ENCODE peak calls at places on chromosome 9, in four cellular contexts. I is WTC11, K is uterus, T is pancreas. R is an unnamed sample.

GRCh38 chr9:68970150-68970549 is 43.8 kb downstream of the PRKACG start:
- DNase-seq in I (no peak), K (no peak), T (no peak), R (no peak)

GRCh38 chr9:130366072-130366471 is 78.7 kb upstream of the ASS1 start:
- DNase-seq in I (no peak), K (no peak), T (no peak), R (no peak)

GRCh38 chr9:108694191-108694590 is 161.6 kb downstream of the ACTL7B start:
- DNase-seq in I (no peak), K (no peak), T (no peak), R (no peak)

GRCh38 chr9:131624636-131625241 is 79.4 kb downstream of the PRRT1B start:
- DNase-seq in I (no peak), K (no peak), T (no peak), R (peak; percentile 90)

GRCh38 chr9:29625292-29625731 is 2052.0 kb upstream of the C9orf72 start:
- DNase-seq in I (no peak), K (no peak), T (no peak), R (no peak)

GRCh38 chr9:23308114-23308513 is 517.9 kb downstream of the ELAVL2 start:
- DNase-seq in I (no peak), K (no peak), T (no peak), R (no peak)

GRCh38 chr9:6877671-6878161 is 119.9 kb downstream of the KDM4C start:
- DNase-seq in I (no peak), K (no peak), T (no peak), R (no peak)

GRCh38 chr9:134493471-134494272 is 147.9 kb upstream of the COL5A1 start:
- DNase-seq in I (no peak), K (no peak), T (peak; percentile 35), R (no peak)

GRCh38 chr9:94922098-94922607 is 195.7 kb downstream of the AOPEP start:
- DNase-seq in I (no peak), K (peak; percentile 64), T (no peak), R (no peak)

GRCh38 chr9:93193373-93193725 is 9.4 kb downstream of the WNK2 start:
- DNase-seq in I (no peak), K (no peak), T (peak; percentile 94), R (no peak)

GRCh38 chr9:37747271-37747753 is 6.3 kb upstream of the TRMT10B start:
- DNase-seq in I (peak; percentile 71), K (peak; percentile 26), T (no peak), R (peak; percentile 77)

DNA sequence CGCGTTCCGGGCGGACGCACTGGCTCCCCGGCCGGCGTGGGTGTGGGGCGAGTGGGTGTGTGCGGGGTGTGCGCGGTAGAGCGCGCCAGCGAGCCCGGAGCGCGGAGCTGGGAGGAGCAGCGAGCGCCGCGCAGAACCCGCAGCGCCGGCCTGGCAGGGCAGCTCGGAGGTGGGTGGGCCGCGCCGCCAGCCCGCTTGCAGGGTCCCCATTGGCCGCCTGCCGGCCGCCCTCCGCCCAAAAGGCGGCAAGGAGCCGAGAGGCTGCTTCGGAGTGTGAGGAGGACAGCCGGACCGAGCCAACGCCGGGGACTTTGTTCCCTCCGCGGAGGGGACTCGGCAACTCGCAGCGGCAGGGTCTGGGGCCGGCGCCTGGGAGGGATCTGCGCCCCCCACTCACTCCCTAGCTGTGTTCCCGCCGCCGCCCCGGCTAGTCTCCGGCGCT is at the start of gene DAPK1:
- DNase-seq in I (peak; percentile 79), K (peak; percentile 34), T (peak; percentile 90), R (peak; percentile 88)
- TF ChIP-seq CTCF in I (no peak), K (no peak), T (no peak), R (peak; percentile 33)

GRCh38 chr9:2157277-2158105 is 142.3 kb downstream of the SMARCA2 start:
- DNase-seq in I (no peak), K (no peak), T (no peak), R (no peak)

GRCh38 chr9:2158729-2159128 is 143.6 kb downstream of the SMARCA2 start:
- DNase-seq in I (no peak), K (no peak), T (no peak), R (no peak)

GRCh38 chr9:2155966-2156365 is 140.8 kb downstream of the SMARCA2 start:
- DNase-seq in I (no peak), K (no peak), T (no peak), R (no peak)

GRCh38 chr9:2159521-2160417 is 144.6 kb downstream of the SMARCA2 start:
- DNase-seq in I (no peak), K (no peak), T (no peak), R (no peak)

GRCh38 chr9:2158111-2158610 is 143.0 kb downstream of the SMARCA2 start:
- DNase-seq in I (peak; percentile 27), K (peak; percentile 67), T (no peak), R (no peak)
- TF ChIP-seq CTCF in I (no peak), K (no peak), T (no peak), R (no peak)

GRCh38 chr9:124356745-124357390 is 58.4 kb downstream of the PSMB7 start:
- DNase-seq in I (no peak), K (no peak), T (no peak), R (no peak)

GRCh38 chr9:124358617-124359016 is 56.6 kb downstream of the PSMB7 start:
- DNase-seq in I (no peak), K (no peak), T (no peak), R (no peak)

GRCh38 chr9:124355941-124356744 is 59.1 kb downstream of the PSMB7 start:
- DNase-seq in I (no peak), K (no peak), T (no peak), R (no peak)

GRCh38 chr9:124359426-124359825 is 55.8 kb downstream of the PSMB7 start:
- DNase-seq in I (no peak), K (no peak), T (no peak), R (no peak)

DNA sequence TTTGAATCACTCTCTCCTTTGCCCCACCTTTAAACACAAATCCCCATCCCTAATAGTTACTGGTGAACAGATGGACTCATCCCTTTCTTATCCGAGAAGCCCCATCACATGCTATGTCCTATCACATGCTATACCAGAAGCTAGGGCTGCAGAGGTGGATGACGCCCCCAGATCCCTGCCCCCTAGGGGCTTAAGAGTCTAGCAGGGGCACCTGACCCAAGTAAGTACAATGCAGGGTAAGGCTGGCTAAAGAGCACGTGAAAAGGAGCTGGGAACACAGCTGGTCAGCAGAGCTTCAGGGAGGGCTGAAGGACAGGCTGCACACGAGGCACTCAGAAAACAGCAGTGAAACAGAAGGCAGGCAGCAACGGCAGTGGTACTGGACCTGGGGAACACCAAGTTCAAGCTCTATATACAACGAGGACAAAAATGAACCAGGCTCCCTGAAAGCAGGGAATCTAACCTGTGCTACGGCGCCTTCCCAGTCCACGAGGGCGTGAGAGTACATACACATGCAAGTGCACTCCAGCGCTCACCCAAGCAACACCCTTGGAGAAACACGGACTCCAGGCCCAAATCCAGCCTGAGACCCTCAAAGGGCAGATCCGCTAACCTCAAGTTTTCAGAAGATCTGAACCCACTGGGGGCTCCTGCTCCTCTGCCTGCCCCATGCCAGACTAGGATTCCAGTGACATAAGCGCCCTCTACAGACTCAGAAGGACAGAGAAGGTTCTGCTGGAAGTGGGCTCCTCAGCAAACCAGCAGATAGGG is 57.5 kb downstream of the PSMB7 start:
- DNase-seq in I (no peak), K (no peak), T (no peak), R (no peak)
- TF ChIP-seq CTCF in I (no peak), K (no peak), T (no peak), R (no peak)

GRCh38 chr9:99363509-99363908 is 141.4 kb downstream of the SEC61B start:
- DNase-seq in I (no peak), K (no peak), T (no peak), R (no peak)
- TF ChIP-seq CTCF in I (no peak), K (no peak), T (no peak), R (no peak)

DNA sequence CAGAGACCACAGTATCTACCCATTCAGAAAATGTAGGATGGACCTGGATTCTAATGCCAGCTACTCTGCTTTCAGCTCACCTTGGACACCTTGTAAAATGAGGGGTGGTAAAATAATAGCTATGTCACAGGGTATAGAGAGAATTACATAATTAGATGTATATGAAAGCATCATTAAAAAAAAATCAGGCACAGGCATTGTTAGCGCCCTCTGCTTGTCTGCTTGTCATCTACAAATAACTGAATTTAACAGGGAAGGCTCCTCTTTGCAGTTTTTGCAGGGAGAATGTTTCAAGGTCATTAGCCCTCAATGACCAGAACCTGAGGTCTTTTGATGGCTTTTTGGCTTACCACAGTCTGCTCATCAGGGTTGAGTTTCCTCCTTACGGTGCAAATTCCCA is 58.0 kb downstream of the GPR21 start:
- DNase-seq in I (no peak), K (no peak), T (no peak), R (no peak)
- TF ChIP-seq CTCF in I (no peak), K (no peak), T (no peak), R (no peak)

GRCh38 chr9:85055506-85056202 is 386.1 kb downstream of the NTRK2 start:
- DNase-seq in I (no peak), K (no peak), T (no peak), R (no peak)
- TF ChIP-seq CTCF in I (no peak), K (no peak), T (no peak), R (no peak)

DNA sequence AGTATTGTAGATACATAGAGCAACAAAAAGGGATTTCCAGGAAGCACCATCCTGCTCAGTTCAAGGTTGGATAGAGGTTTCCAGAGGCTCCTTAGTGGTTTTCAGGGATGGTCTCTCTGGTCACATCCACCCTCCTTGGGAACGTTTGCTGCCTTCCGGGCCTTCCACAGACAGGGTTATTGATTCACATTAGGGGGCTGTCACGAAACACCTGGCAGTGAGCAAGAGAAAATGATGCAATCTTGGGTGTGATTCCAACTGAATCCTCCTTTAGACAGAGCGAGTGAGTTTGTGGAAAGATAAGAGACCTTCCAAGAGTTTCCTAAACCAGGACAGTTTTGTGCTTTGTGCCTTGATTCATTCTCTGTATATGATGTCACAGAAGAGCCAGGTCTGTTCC is 43.8 kb upstream of the CTSL start:
- DNase-seq in I (no peak), K (no peak), T (no peak), R (no peak)
- TF ChIP-seq CTCF in I (no peak), K (no peak), T (no peak), R (no peak)

GRCh38 chr9:88722753-88723152 is 187.8 kb downstream of the NXNL2 start:
- DNase-seq in I (no peak), K (no peak), T (no peak), R (no peak)
- TF ChIP-seq CTCF in I (no peak), K (no peak), T (no peak), R (no peak)

DNA sequence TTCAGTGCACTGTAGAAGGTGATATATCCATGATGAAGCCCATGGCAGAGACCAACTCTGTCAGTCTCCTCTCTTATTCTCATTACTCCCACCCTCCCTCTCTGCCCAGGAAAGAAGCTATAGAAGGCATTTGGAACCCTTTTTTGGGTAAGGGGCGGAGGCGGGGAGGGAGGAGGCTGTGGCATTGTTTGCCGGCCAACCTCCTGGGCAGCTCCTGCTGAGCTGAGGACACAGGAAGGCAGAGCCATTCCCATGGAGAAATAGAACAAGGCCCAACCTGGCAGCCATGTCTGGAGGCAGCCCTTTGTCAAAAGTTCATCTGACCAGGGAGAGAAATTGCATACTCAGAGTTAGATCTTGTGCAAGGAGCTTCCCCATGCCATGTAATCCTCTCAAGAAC is 158.4 kb downstream of the MELK start:
- DNase-seq in I (no peak), K (no peak), T (no peak), R (no peak)
- TF ChIP-seq CTCF in I (no peak), K (no peak), T (no peak), R (no peak)

GRCh38 chr9:928363-929042 is 48.0 kb upstream of the DMRT3 start:
- DNase-seq in I (peak; percentile 53), K (no peak), T (no peak), R (peak; percentile 38)
- TF ChIP-seq CTCF in I (peak; percentile 37), K (no peak), T (peak; percentile 37), R (peak; percentile 74)

R was measured in glutamatergic neuron.